ENCODE peak calls at places on chromosome 11, in six cellular contexts. One of them, this sample, is unnamed.

GRCh38 chr11:30346068-30346688 is 23.3 kb downstream of the ARL14EP start:
- DNase-seq in H1: no peak
- DNase-seq in brain microvascular endothelial cell: peak; percentile 20
- DNase-seq in heart left ventricle: no peak
- DNase-seq in cardiac muscle cell: peak; percentile 84
- DNase-seq in endodermal cell: no peak
- DNase-seq in this sample: no peak

GRCh38 chr11:115527534-115528125 is 23.4 kb upstream of the CADM1 start:
- DNase-seq in heart left ventricle: no peak
- DNase-seq in brain microvascular endothelial cell: no peak
- DNase-seq in H1: no peak
- DNase-seq in endodermal cell: peak; percentile 75
- DNase-seq in cardiac muscle cell: no peak
- DNase-seq in this sample: no peak

GRCh38 chr11:31160504-31161422 is 208.8 kb downstream of the DCDC1 start:
- DNase-seq in heart left ventricle: no peak
- DNase-seq in H1: no peak
- DNase-seq in endodermal cell: no peak
- DNase-seq in brain microvascular endothelial cell: no peak
- DNase-seq in cardiac muscle cell: no peak
- DNase-seq in this sample: no peak

GRCh38 chr11:133618500-133618899 is 86.2 kb upstream of the OPCML start:
- DNase-seq in brain microvascular endothelial cell: no peak
- DNase-seq in endodermal cell: peak; percentile 61
- DNase-seq in H1: no peak
- DNase-seq in heart left ventricle: no peak
- DNase-seq in cardiac muscle cell: no peak
- DNase-seq in this sample: no peak

GRCh38 chr11:120424185-120424969 is 87.2 kb upstream of the GRIK4 start:
- DNase-seq in H1: no peak
- DNase-seq in endodermal cell: no peak
- DNase-seq in brain microvascular endothelial cell: no peak
- DNase-seq in heart left ventricle: no peak
- DNase-seq in cardiac muscle cell: no peak
- DNase-seq in this sample: no peak

GRCh38 chr11:104968856-104969776 is 742 bp upstream of the CASP4 start:
- DNase-seq in heart left ventricle: peak; percentile 32
- DNase-seq in cardiac muscle cell: no peak
- DNase-seq in endodermal cell: peak; percentile 76
- DNase-seq in H1: peak; percentile 21
- DNase-seq in brain microvascular endothelial cell: peak; percentile 5
- DNase-seq in this sample: no peak

GRCh38 chr11:91981995-91982394 is 242.6 kb upstream of the FAT3 start:
- DNase-seq in cardiac muscle cell: no peak
- DNase-seq in heart left ventricle: peak; percentile 22
- DNase-seq in endodermal cell: no peak
- DNase-seq in brain microvascular endothelial cell: peak; percentile 87
- DNase-seq in H1: no peak
- DNase-seq in this sample: no peak

GRCh38 chr11:34863048-34863447 is 53.1 kb downstream of the APIP start:
- DNase-seq in cardiac muscle cell: no peak
- DNase-seq in endodermal cell: no peak
- DNase-seq in heart left ventricle: no peak
- DNase-seq in H1: no peak
- DNase-seq in brain microvascular endothelial cell: no peak
- DNase-seq in this sample: no peak

GRCh38 chr11:79265756-79266322 is 175.0 kb downstream of the TENM4 start:
- DNase-seq in heart left ventricle: no peak
- DNase-seq in H1: no peak
- DNase-seq in cardiac muscle cell: peak; percentile 45
- DNase-seq in endodermal cell: peak; percentile 79
- DNase-seq in brain microvascular endothelial cell: no peak
- DNase-seq in this sample: no peak

GRCh38 chr11:78000193-78000592 is 5.7 kb upstream of the INTS4 start:
- DNase-seq in heart left ventricle: no peak
- DNase-seq in cardiac muscle cell: peak; percentile 85
- DNase-seq in brain microvascular endothelial cell: peak; percentile 57
- DNase-seq in endodermal cell: peak; percentile 86
- DNase-seq in H1: no peak
- DNase-seq in this sample: peak; percentile 22

GRCh38 chr11:76048763-76049162 is 157.5 kb downstream of the WNT11 start:
- DNase-seq in cardiac muscle cell: no peak
- DNase-seq in endodermal cell: peak; percentile 59
- DNase-seq in H1: no peak
- DNase-seq in brain microvascular endothelial cell: no peak
- DNase-seq in heart left ventricle: no peak
- DNase-seq in this sample: no peak

GRCh38 chr11:7442588-7443215 is 42.6 kb upstream of the OLFML1 start:
- DNase-seq in H1: peak; percentile 70
- DNase-seq in heart left ventricle: peak; percentile 64
- DNase-seq in endodermal cell: peak; percentile 94
- DNase-seq in cardiac muscle cell: peak; percentile 70
- DNase-seq in brain microvascular endothelial cell: peak; percentile 71
- DNase-seq in this sample: peak; percentile 67

GRCh38 chr11:45107051-45107450 is 39.4 kb upstream of the PRDM11 start:
- DNase-seq in brain microvascular endothelial cell: no peak
- DNase-seq in cardiac muscle cell: no peak
- DNase-seq in endodermal cell: no peak
- DNase-seq in H1: no peak
- DNase-seq in heart left ventricle: no peak
- DNase-seq in this sample: no peak

GRCh38 chr11:132466983-132467382 is 1065.3 kb downstream of the OPCML start:
- DNase-seq in endodermal cell: peak; percentile 60
- DNase-seq in H1: no peak
- DNase-seq in brain microvascular endothelial cell: no peak
- DNase-seq in cardiac muscle cell: peak; percentile 8
- DNase-seq in heart left ventricle: no peak
- DNase-seq in this sample: no peak

GRCh38 chr11:126361400-126361799 is 5.9 kb downstream of the ST3GAL4 start:
- DNase-seq in cardiac muscle cell: no peak
- DNase-seq in heart left ventricle: no peak
- DNase-seq in H1: no peak
- DNase-seq in brain microvascular endothelial cell: no peak
- DNase-seq in endodermal cell: peak; percentile 31
- DNase-seq in this sample: no peak

GRCh38 chr11:2975594-2975993 is 16.5 kb downstream of the NAP1L4 start:
- DNase-seq in cardiac muscle cell: no peak
- DNase-seq in endodermal cell: peak; percentile 79
- DNase-seq in brain microvascular endothelial cell: peak; percentile 18
- DNase-seq in H1: no peak
- DNase-seq in heart left ventricle: no peak
- DNase-seq in this sample: no peak

GRCh38 chr11:62456630-62457029 is 37.8 kb downstream of the SCGB1A1 start:
- DNase-seq in endodermal cell: peak; percentile 90
- DNase-seq in H1: no peak
- DNase-seq in cardiac muscle cell: no peak
- DNase-seq in brain microvascular endothelial cell: no peak
- DNase-seq in heart left ventricle: no peak
- DNase-seq in this sample: no peak

GRCh38 chr11:465896-466538 is 15.9 kb downstream of the PTDSS2 start:
- DNase-seq in endodermal cell: no peak
- DNase-seq in H1: no peak
- DNase-seq in brain microvascular endothelial cell: no peak
- DNase-seq in heart left ventricle: no peak
- DNase-seq in cardiac muscle cell: no peak
- DNase-seq in this sample: no peak

GRCh38 chr11:68763181-68763721 is 11.9 kb upstream of the TESMIN start:
- DNase-seq in cardiac muscle cell: no peak
- DNase-seq in brain microvascular endothelial cell: no peak
- DNase-seq in heart left ventricle: no peak
- DNase-seq in endodermal cell: no peak
- DNase-seq in H1: no peak
- DNase-seq in this sample: no peak

GRCh38 chr11:60841797-60842687 is at the start of gene CCDC86:
- DNase-seq in endodermal cell: peak; percentile 98
- DNase-seq in brain microvascular endothelial cell: peak; percentile 94
- DNase-seq in cardiac muscle cell: peak; percentile 93
- DNase-seq in H1: peak; percentile 95
- DNase-seq in heart left ventricle: peak; percentile 96
- DNase-seq in this sample: peak; percentile 98

GRCh38 chr11:60844870-60845221 is 2.9 kb downstream of the CCDC86 start:
- DNase-seq in H1: no peak
- DNase-seq in heart left ventricle: no peak
- DNase-seq in cardiac muscle cell: no peak
- DNase-seq in endodermal cell: no peak
- DNase-seq in brain microvascular endothelial cell: no peak
- DNase-seq in this sample: no peak

GRCh38 chr11:60844045-60844869 is 2.3 kb downstream of the CCDC86 start:
- DNase-seq in H1: no peak
- DNase-seq in heart left ventricle: no peak
- DNase-seq in cardiac muscle cell: no peak
- DNase-seq in endodermal cell: no peak
- DNase-seq in brain microvascular endothelial cell: no peak
- DNase-seq in this sample: no peak

GRCh38 chr11:60840711-60841430 is 1.0 kb upstream of the CCDC86 start:
- DNase-seq in heart left ventricle: peak; percentile 65
- DNase-seq in cardiac muscle cell: no peak
- DNase-seq in brain microvascular endothelial cell: peak; percentile 89
- DNase-seq in endodermal cell: no peak
- DNase-seq in H1: no peak
- DNase-seq in this sample: no peak

GRCh38 chr11:60842688-60843605 is 1.0 kb downstream of the CCDC86 start:
- DNase-seq in H1: no peak
- DNase-seq in cardiac muscle cell: no peak
- DNase-seq in brain microvascular endothelial cell: no peak
- DNase-seq in heart left ventricle: no peak
- DNase-seq in endodermal cell: no peak
- DNase-seq in this sample: no peak
- TF ChIP-seq CTCF in H1: no peak
- TF ChIP-seq CTCF in cardiac muscle cell: no peak
- TF ChIP-seq CTCF in brain microvascular endothelial cell: no peak
- TF ChIP-seq CTCF in heart left ventricle: no peak
- TF ChIP-seq CTCF in endodermal cell: no peak
- TF ChIP-seq CTCF in this sample: no peak

GRCh38 chr11:66466225-66467033 is at the start of gene PELI3:
- DNase-seq in brain microvascular endothelial cell: peak; percentile 80
- DNase-seq in endodermal cell: peak; percentile 99
- DNase-seq in H1: peak; percentile 90
- DNase-seq in cardiac muscle cell: peak; percentile 96
- DNase-seq in heart left ventricle: peak; percentile 94
- DNase-seq in this sample: peak; percentile 92

GRCh38 chr11:66468691-66469090 is 2.0 kb downstream of the PELI3 start:
- DNase-seq in cardiac muscle cell: no peak
- DNase-seq in endodermal cell: no peak
- DNase-seq in H1: no peak
- DNase-seq in heart left ventricle: no peak
- DNase-seq in brain microvascular endothelial cell: no peak
- DNase-seq in this sample: no peak

GRCh38 chr11:66467756-66468155 is 1.1 kb downstream of the PELI3 start:
- DNase-seq in endodermal cell: no peak
- DNase-seq in cardiac muscle cell: peak; percentile 34
- DNase-seq in brain microvascular endothelial cell: no peak
- DNase-seq in H1: no peak
- DNase-seq in heart left ventricle: peak; percentile 35
- DNase-seq in this sample: no peak

GRCh38 chr11:66465371-66466224 is 1.1 kb upstream of the PELI3 start:
- DNase-seq in endodermal cell: no peak
- DNase-seq in brain microvascular endothelial cell: no peak
- DNase-seq in cardiac muscle cell: no peak
- DNase-seq in H1: no peak
- DNase-seq in heart left ventricle: no peak
- DNase-seq in this sample: no peak

DNA sequence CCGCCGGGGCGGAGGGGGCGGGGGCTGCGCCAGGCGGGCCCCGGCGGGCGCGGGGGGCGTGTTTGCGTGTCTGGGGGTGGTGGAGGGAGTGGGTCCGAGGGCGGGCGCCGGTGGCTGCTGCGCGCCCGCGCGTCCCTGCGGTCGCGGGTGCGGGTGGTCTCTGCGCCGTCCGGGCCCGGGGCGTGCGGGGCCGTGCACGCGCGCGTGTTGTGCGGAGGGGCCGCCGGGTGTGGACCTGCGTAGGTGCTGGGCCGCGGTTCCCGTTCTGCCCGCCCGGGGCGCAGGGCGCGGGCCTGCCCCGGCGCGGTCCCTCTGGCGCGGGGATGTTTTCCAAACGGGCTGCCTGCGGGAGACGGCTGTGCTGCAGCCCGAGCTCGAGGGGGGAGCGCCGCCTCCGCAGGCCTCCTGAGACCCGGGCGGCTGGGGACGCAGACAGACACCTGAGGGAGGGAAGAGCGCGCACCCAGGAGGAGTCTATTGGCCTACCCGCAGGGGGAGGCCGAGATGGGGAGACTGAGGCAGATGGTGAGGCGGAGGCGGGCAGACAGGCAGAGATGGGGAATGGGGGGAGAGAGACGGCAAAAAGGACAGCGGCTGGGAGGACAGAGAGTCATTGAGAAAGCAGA is 442 bp downstream of the PELI3 start:
- DNase-seq in heart left ventricle: no peak
- DNase-seq in cardiac muscle cell: peak; percentile 68
- DNase-seq in brain microvascular endothelial cell: no peak
- DNase-seq in endodermal cell: no peak
- DNase-seq in H1: no peak
- DNase-seq in this sample: peak; percentile 49
- TF ChIP-seq CTCF in heart left ventricle: peak; percentile 33
- TF ChIP-seq CTCF in cardiac muscle cell: peak; percentile 33
- TF ChIP-seq CTCF in brain microvascular endothelial cell: peak; percentile 5
- TF ChIP-seq CTCF in endodermal cell: peak; percentile 64
- TF ChIP-seq CTCF in H1: no peak
- TF ChIP-seq CTCF in this sample: peak; percentile 59

DNA sequence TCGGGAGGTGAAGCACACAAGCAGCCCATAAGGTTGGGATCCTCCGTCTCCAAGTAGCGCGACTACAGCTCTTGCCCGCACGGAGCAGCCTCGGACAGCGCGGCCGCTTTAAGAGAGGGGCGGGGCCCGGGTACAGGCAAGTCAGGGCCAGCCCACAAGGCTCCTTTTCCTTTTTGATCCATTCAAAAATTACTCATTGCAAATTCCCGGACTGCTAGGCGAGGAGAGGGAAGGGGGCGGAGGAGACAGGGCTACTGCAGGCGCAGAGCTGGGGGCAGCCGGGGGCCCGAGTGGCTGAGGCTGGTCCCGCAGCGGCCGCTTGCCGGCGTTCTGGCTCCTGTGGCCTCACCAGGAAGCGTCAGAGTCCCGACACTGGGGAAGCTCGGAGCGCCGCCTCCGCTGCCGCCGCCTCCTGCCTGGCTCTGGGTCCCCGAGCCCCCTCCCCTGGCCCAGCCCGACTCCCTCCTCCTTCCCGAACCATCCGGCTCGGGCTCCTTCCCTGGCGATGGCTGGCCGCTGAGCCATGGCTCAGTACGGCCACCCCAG is at the start of gene UBASH3B:
- DNase-seq in cardiac muscle cell: peak; percentile 84
- DNase-seq in brain microvascular endothelial cell: peak; percentile 89
- DNase-seq in endodermal cell: peak; percentile 94
- DNase-seq in heart left ventricle: peak; percentile 75
- DNase-seq in H1: no peak
- DNase-seq in this sample: peak; percentile 59
- TF ChIP-seq CTCF in cardiac muscle cell: no peak
- TF ChIP-seq CTCF in brain microvascular endothelial cell: peak; percentile 12
- TF ChIP-seq CTCF in endodermal cell: peak; percentile 46
- TF ChIP-seq CTCF in heart left ventricle: no peak
- TF ChIP-seq CTCF in H1: no peak
- TF ChIP-seq CTCF in this sample: peak; percentile 18

DNA sequence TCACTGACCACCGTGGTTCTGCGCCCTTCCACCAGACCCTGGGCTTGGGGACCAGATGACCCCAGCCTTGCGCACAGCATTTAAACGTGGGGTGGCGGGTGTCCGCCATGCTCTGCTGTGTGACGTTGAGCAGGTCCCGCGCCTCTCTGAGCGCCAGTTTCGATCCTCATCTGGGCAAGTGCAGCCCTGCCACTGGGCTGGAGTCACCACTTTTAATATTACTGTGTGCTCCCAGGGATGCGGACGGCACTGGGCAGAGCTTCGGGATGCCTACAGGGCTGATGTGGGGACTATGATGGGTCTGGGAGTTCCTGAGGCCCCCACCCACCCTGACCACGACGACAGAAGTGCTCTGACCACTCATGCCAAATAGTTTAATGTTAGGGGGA is 1.2 kb upstream of the NUDT8 start:
- DNase-seq in H1: no peak
- DNase-seq in brain microvascular endothelial cell: no peak
- DNase-seq in cardiac muscle cell: no peak
- DNase-seq in heart left ventricle: no peak
- DNase-seq in endodermal cell: no peak
- DNase-seq in this sample: no peak
- TF ChIP-seq CTCF in H1: no peak
- TF ChIP-seq CTCF in brain microvascular endothelial cell: no peak
- TF ChIP-seq CTCF in cardiac muscle cell: no peak
- TF ChIP-seq CTCF in heart left ventricle: no peak
- TF ChIP-seq CTCF in endodermal cell: no peak
- TF ChIP-seq CTCF in this sample: no peak